ENCODE peak calls at places on chromosomes 13 and 19, in ten cellular contexts. One of them, this sample, is unnamed.

GRCh38 chr19:2602391-2603181 is 99.9 kb downstream of the GNG7 start:
- DNase-seq in aorta: peak
- DNase-seq in stimulated activated CD4-positive, alpha-beta T cell treated with anti-CD3 and anti-CD28 coated beads, TNF-alpha, amount 100 ng/mL, for 24 hours: no peak
- DNase-seq in neural progenitor cell: peak
- DNase-seq in dorsolateral prefrontal cortex: peak
- DNase-seq in iPS-NIHi11: peak
- DNase-seq in progenitor cell of endocrine pancreas: no peak
- DNase-seq in activated CD4-positive, alpha-beta T cell treated with anti-CD3 and anti-CD28 coated beads, Interleukin-2, amount 50 U/mL, for 24 hours: no peak
- DNase-seq in COR-L47: no peak
- DNase-seq in stimulated activated CD8-positive, alpha-beta memory T cell treated with anti-CD3 and anti-CD28 coated beads, Interleukin-15, amount 100 ng/mL, for 24 hours: no peak
- DNase-seq in this sample: peak

GRCh38 chr13:101536079-101536478 is 83.6 kb downstream of the ITGBL1 start:
- DNase-seq in aorta: no peak
- DNase-seq in stimulated activated CD4-positive, alpha-beta T cell treated with anti-CD3 and anti-CD28 coated beads, TNF-alpha, amount 100 ng/mL, for 24 hours: no peak
- DNase-seq in neural progenitor cell: no peak
- DNase-seq in dorsolateral prefrontal cortex: no peak
- DNase-seq in iPS-NIHi11: no peak
- DNase-seq in progenitor cell of endocrine pancreas: no peak
- DNase-seq in activated CD4-positive, alpha-beta T cell treated with anti-CD3 and anti-CD28 coated beads, Interleukin-2, amount 50 U/mL, for 24 hours: no peak
- DNase-seq in COR-L47: no peak
- DNase-seq in stimulated activated CD8-positive, alpha-beta memory T cell treated with anti-CD3 and anti-CD28 coated beads, Interleukin-15, amount 100 ng/mL, for 24 hours: no peak
- DNase-seq in this sample: no peak

GRCh38 chr19:7874080-7874856 is at the start of gene PRR36:
- DNase-seq in aorta: no peak
- DNase-seq in stimulated activated CD4-positive, alpha-beta T cell treated with anti-CD3 and anti-CD28 coated beads, TNF-alpha, amount 100 ng/mL, for 24 hours: no peak
- DNase-seq in neural progenitor cell: peak
- DNase-seq in dorsolateral prefrontal cortex: peak
- DNase-seq in iPS-NIHi11: peak
- DNase-seq in progenitor cell of endocrine pancreas: peak
- DNase-seq in activated CD4-positive, alpha-beta T cell treated with anti-CD3 and anti-CD28 coated beads, Interleukin-2, amount 50 U/mL, for 24 hours: no peak
- DNase-seq in COR-L47: peak
- DNase-seq in stimulated activated CD8-positive, alpha-beta memory T cell treated with anti-CD3 and anti-CD28 coated beads, Interleukin-15, amount 100 ng/mL, for 24 hours: no peak
- DNase-seq in this sample: no peak

GRCh38 chr13:113383089-113383488 is 19.2 kb upstream of the GRTP1 start:
- DNase-seq in aorta: no peak
- DNase-seq in stimulated activated CD4-positive, alpha-beta T cell treated with anti-CD3 and anti-CD28 coated beads, TNF-alpha, amount 100 ng/mL, for 24 hours: no peak
- DNase-seq in neural progenitor cell: no peak
- DNase-seq in dorsolateral prefrontal cortex: no peak
- DNase-seq in iPS-NIHi11: no peak
- DNase-seq in progenitor cell of endocrine pancreas: no peak
- DNase-seq in activated CD4-positive, alpha-beta T cell treated with anti-CD3 and anti-CD28 coated beads, Interleukin-2, amount 50 U/mL, for 24 hours: no peak
- DNase-seq in COR-L47: no peak
- DNase-seq in stimulated activated CD8-positive, alpha-beta memory T cell treated with anti-CD3 and anti-CD28 coated beads, Interleukin-15, amount 100 ng/mL, for 24 hours: no peak
- DNase-seq in this sample: no peak

GRCh38 chr19:19321143-19321577 is 531 bp downstream of the MAU2 start:
- DNase-seq in aorta: no peak
- DNase-seq in stimulated activated CD4-positive, alpha-beta T cell treated with anti-CD3 and anti-CD28 coated beads, TNF-alpha, amount 100 ng/mL, for 24 hours: no peak
- DNase-seq in neural progenitor cell: peak
- DNase-seq in dorsolateral prefrontal cortex: no peak
- DNase-seq in iPS-NIHi11: peak
- DNase-seq in progenitor cell of endocrine pancreas: peak
- DNase-seq in activated CD4-positive, alpha-beta T cell treated with anti-CD3 and anti-CD28 coated beads, Interleukin-2, amount 50 U/mL, for 24 hours: no peak
- DNase-seq in COR-L47: peak
- DNase-seq in stimulated activated CD8-positive, alpha-beta memory T cell treated with anti-CD3 and anti-CD28 coated beads, Interleukin-15, amount 100 ng/mL, for 24 hours: no peak
- DNase-seq in this sample: no peak

GRCh38 chr19:34232566-34233481 is 21.5 kb upstream of the GARRE1 start:
- DNase-seq in aorta: peak
- DNase-seq in stimulated activated CD4-positive, alpha-beta T cell treated with anti-CD3 and anti-CD28 coated beads, TNF-alpha, amount 100 ng/mL, for 24 hours: no peak
- DNase-seq in neural progenitor cell: no peak
- DNase-seq in dorsolateral prefrontal cortex: peak
- DNase-seq in iPS-NIHi11: no peak
- DNase-seq in progenitor cell of endocrine pancreas: no peak
- DNase-seq in activated CD4-positive, alpha-beta T cell treated with anti-CD3 and anti-CD28 coated beads, Interleukin-2, amount 50 U/mL, for 24 hours: no peak
- DNase-seq in COR-L47: no peak
- DNase-seq in stimulated activated CD8-positive, alpha-beta memory T cell treated with anti-CD3 and anti-CD28 coated beads, Interleukin-15, amount 100 ng/mL, for 24 hours: no peak
- DNase-seq in this sample: peak

GRCh38 chr19:39146686-39147450 is 21.3 kb downstream of the PAK4 start:
- DNase-seq in aorta: no peak
- DNase-seq in stimulated activated CD4-positive, alpha-beta T cell treated with anti-CD3 and anti-CD28 coated beads, TNF-alpha, amount 100 ng/mL, for 24 hours: no peak
- DNase-seq in neural progenitor cell: no peak
- DNase-seq in dorsolateral prefrontal cortex: no peak
- DNase-seq in iPS-NIHi11: no peak
- DNase-seq in progenitor cell of endocrine pancreas: no peak
- DNase-seq in activated CD4-positive, alpha-beta T cell treated with anti-CD3 and anti-CD28 coated beads, Interleukin-2, amount 50 U/mL, for 24 hours: no peak
- DNase-seq in COR-L47: no peak
- DNase-seq in stimulated activated CD8-positive, alpha-beta memory T cell treated with anti-CD3 and anti-CD28 coated beads, Interleukin-15, amount 100 ng/mL, for 24 hours: no peak
- DNase-seq in this sample: no peak

GRCh38 chr13:99265162-99265822 is 7.1 kb upstream of the GPR18 start:
- DNase-seq in aorta: no peak
- DNase-seq in stimulated activated CD4-positive, alpha-beta T cell treated with anti-CD3 and anti-CD28 coated beads, TNF-alpha, amount 100 ng/mL, for 24 hours: no peak
- DNase-seq in neural progenitor cell: no peak
- DNase-seq in dorsolateral prefrontal cortex: no peak
- DNase-seq in iPS-NIHi11: no peak
- DNase-seq in progenitor cell of endocrine pancreas: no peak
- DNase-seq in activated CD4-positive, alpha-beta T cell treated with anti-CD3 and anti-CD28 coated beads, Interleukin-2, amount 50 U/mL, for 24 hours: peak
- DNase-seq in COR-L47: no peak
- DNase-seq in stimulated activated CD8-positive, alpha-beta memory T cell treated with anti-CD3 and anti-CD28 coated beads, Interleukin-15, amount 100 ng/mL, for 24 hours: no peak
- DNase-seq in this sample: no peak

GRCh38 chr13:112483299-112483698 is 104.7 kb downstream of the TUBGCP3 start:
- DNase-seq in aorta: no peak
- DNase-seq in stimulated activated CD4-positive, alpha-beta T cell treated with anti-CD3 and anti-CD28 coated beads, TNF-alpha, amount 100 ng/mL, for 24 hours: no peak
- DNase-seq in neural progenitor cell: no peak
- DNase-seq in dorsolateral prefrontal cortex: no peak
- DNase-seq in iPS-NIHi11: no peak
- DNase-seq in progenitor cell of endocrine pancreas: no peak
- DNase-seq in activated CD4-positive, alpha-beta T cell treated with anti-CD3 and anti-CD28 coated beads, Interleukin-2, amount 50 U/mL, for 24 hours: no peak
- DNase-seq in COR-L47: no peak
- DNase-seq in stimulated activated CD8-positive, alpha-beta memory T cell treated with anti-CD3 and anti-CD28 coated beads, Interleukin-15, amount 100 ng/mL, for 24 hours: no peak
- DNase-seq in this sample: no peak

GRCh38 chr13:28434934-28435333 is 60.0 kb downstream of the FLT1 start:
- DNase-seq in aorta: no peak
- DNase-seq in stimulated activated CD4-positive, alpha-beta T cell treated with anti-CD3 and anti-CD28 coated beads, TNF-alpha, amount 100 ng/mL, for 24 hours: no peak
- DNase-seq in neural progenitor cell: no peak
- DNase-seq in dorsolateral prefrontal cortex: no peak
- DNase-seq in iPS-NIHi11: no peak
- DNase-seq in progenitor cell of endocrine pancreas: no peak
- DNase-seq in activated CD4-positive, alpha-beta T cell treated with anti-CD3 and anti-CD28 coated beads, Interleukin-2, amount 50 U/mL, for 24 hours: no peak
- DNase-seq in COR-L47: no peak
- DNase-seq in stimulated activated CD8-positive, alpha-beta memory T cell treated with anti-CD3 and anti-CD28 coated beads, Interleukin-15, amount 100 ng/mL, for 24 hours: no peak
- DNase-seq in this sample: no peak

GRCh38 chr13:48235100-48235813 is 2.3 kb downstream of the ITM2B start:
- DNase-seq in aorta: no peak
- DNase-seq in stimulated activated CD4-positive, alpha-beta T cell treated with anti-CD3 and anti-CD28 coated beads, TNF-alpha, amount 100 ng/mL, for 24 hours: no peak
- DNase-seq in neural progenitor cell: peak
- DNase-seq in dorsolateral prefrontal cortex: peak
- DNase-seq in iPS-NIHi11: peak
- DNase-seq in progenitor cell of endocrine pancreas: no peak
- DNase-seq in activated CD4-positive, alpha-beta T cell treated with anti-CD3 and anti-CD28 coated beads, Interleukin-2, amount 50 U/mL, for 24 hours: no peak
- DNase-seq in COR-L47: peak
- DNase-seq in stimulated activated CD8-positive, alpha-beta memory T cell treated with anti-CD3 and anti-CD28 coated beads, Interleukin-15, amount 100 ng/mL, for 24 hours: no peak
- DNase-seq in this sample: no peak

GRCh38 chr13:79548886-79549285 is 67.9 kb downstream of the NDFIP2 start:
- DNase-seq in aorta: no peak
- DNase-seq in stimulated activated CD4-positive, alpha-beta T cell treated with anti-CD3 and anti-CD28 coated beads, TNF-alpha, amount 100 ng/mL, for 24 hours: no peak
- DNase-seq in neural progenitor cell: no peak
- DNase-seq in dorsolateral prefrontal cortex: no peak
- DNase-seq in iPS-NIHi11: no peak
- DNase-seq in progenitor cell of endocrine pancreas: no peak
- DNase-seq in activated CD4-positive, alpha-beta T cell treated with anti-CD3 and anti-CD28 coated beads, Interleukin-2, amount 50 U/mL, for 24 hours: no peak
- DNase-seq in COR-L47: no peak
- DNase-seq in stimulated activated CD8-positive, alpha-beta memory T cell treated with anti-CD3 and anti-CD28 coated beads, Interleukin-15, amount 100 ng/mL, for 24 hours: no peak
- DNase-seq in this sample: no peak

GRCh38 chr13:31797154-31797775 is 57.9 kb downstream of the RXFP2 start:
- DNase-seq in aorta: no peak
- DNase-seq in stimulated activated CD4-positive, alpha-beta T cell treated with anti-CD3 and anti-CD28 coated beads, TNF-alpha, amount 100 ng/mL, for 24 hours: no peak
- DNase-seq in neural progenitor cell: peak
- DNase-seq in dorsolateral prefrontal cortex: no peak
- DNase-seq in iPS-NIHi11: peak
- DNase-seq in progenitor cell of endocrine pancreas: no peak
- DNase-seq in activated CD4-positive, alpha-beta T cell treated with anti-CD3 and anti-CD28 coated beads, Interleukin-2, amount 50 U/mL, for 24 hours: no peak
- DNase-seq in COR-L47: peak
- DNase-seq in stimulated activated CD8-positive, alpha-beta memory T cell treated with anti-CD3 and anti-CD28 coated beads, Interleukin-15, amount 100 ng/mL, for 24 hours: no peak
- DNase-seq in this sample: no peak

GRCh38 chr19:35098413-35099049 is 17.1 kb upstream of the FXYD3 start:
- DNase-seq in aorta: no peak
- DNase-seq in stimulated activated CD4-positive, alpha-beta T cell treated with anti-CD3 and anti-CD28 coated beads, TNF-alpha, amount 100 ng/mL, for 24 hours: no peak
- DNase-seq in neural progenitor cell: no peak
- DNase-seq in dorsolateral prefrontal cortex: peak
- DNase-seq in iPS-NIHi11: no peak
- DNase-seq in progenitor cell of endocrine pancreas: no peak
- DNase-seq in activated CD4-positive, alpha-beta T cell treated with anti-CD3 and anti-CD28 coated beads, Interleukin-2, amount 50 U/mL, for 24 hours: no peak
- DNase-seq in COR-L47: no peak
- DNase-seq in stimulated activated CD8-positive, alpha-beta memory T cell treated with anti-CD3 and anti-CD28 coated beads, Interleukin-15, amount 100 ng/mL, for 24 hours: no peak
- DNase-seq in this sample: no peak

GRCh38 chr13:75787249-75787940 is 151.3 kb downstream of the LMO7 start:
- DNase-seq in aorta: no peak
- DNase-seq in stimulated activated CD4-positive, alpha-beta T cell treated with anti-CD3 and anti-CD28 coated beads, TNF-alpha, amount 100 ng/mL, for 24 hours: no peak
- DNase-seq in neural progenitor cell: no peak
- DNase-seq in dorsolateral prefrontal cortex: no peak
- DNase-seq in iPS-NIHi11: no peak
- DNase-seq in progenitor cell of endocrine pancreas: no peak
- DNase-seq in activated CD4-positive, alpha-beta T cell treated with anti-CD3 and anti-CD28 coated beads, Interleukin-2, amount 50 U/mL, for 24 hours: no peak
- DNase-seq in COR-L47: no peak
- DNase-seq in stimulated activated CD8-positive, alpha-beta memory T cell treated with anti-CD3 and anti-CD28 coated beads, Interleukin-15, amount 100 ng/mL, for 24 hours: no peak
- DNase-seq in this sample: no peak

GRCh38 chr19:51097166-51097736 is 11.0 kb downstream of the CTU1 start:
- DNase-seq in aorta: peak
- DNase-seq in stimulated activated CD4-positive, alpha-beta T cell treated with anti-CD3 and anti-CD28 coated beads, TNF-alpha, amount 100 ng/mL, for 24 hours: peak
- DNase-seq in neural progenitor cell: peak
- DNase-seq in dorsolateral prefrontal cortex: peak
- DNase-seq in iPS-NIHi11: peak
- DNase-seq in progenitor cell of endocrine pancreas: peak
- DNase-seq in activated CD4-positive, alpha-beta T cell treated with anti-CD3 and anti-CD28 coated beads, Interleukin-2, amount 50 U/mL, for 24 hours: peak
- DNase-seq in COR-L47: peak
- DNase-seq in stimulated activated CD8-positive, alpha-beta memory T cell treated with anti-CD3 and anti-CD28 coated beads, Interleukin-15, amount 100 ng/mL, for 24 hours: peak
- DNase-seq in this sample: peak

GRCh38 chr13:47859129-47859528 is 141.9 kb downstream of the SUCLA2 start:
- DNase-seq in aorta: no peak
- DNase-seq in stimulated activated CD4-positive, alpha-beta T cell treated with anti-CD3 and anti-CD28 coated beads, TNF-alpha, amount 100 ng/mL, for 24 hours: no peak
- DNase-seq in neural progenitor cell: no peak
- DNase-seq in dorsolateral prefrontal cortex: no peak
- DNase-seq in iPS-NIHi11: no peak
- DNase-seq in progenitor cell of endocrine pancreas: no peak
- DNase-seq in activated CD4-positive, alpha-beta T cell treated with anti-CD3 and anti-CD28 coated beads, Interleukin-2, amount 50 U/mL, for 24 hours: no peak
- DNase-seq in COR-L47: no peak
- DNase-seq in stimulated activated CD8-positive, alpha-beta memory T cell treated with anti-CD3 and anti-CD28 coated beads, Interleukin-15, amount 100 ng/mL, for 24 hours: no peak
- DNase-seq in this sample: no peak

GRCh38 chr13:98856983-98857382 is 104.5 kb upstream of the SLC15A1 start:
- DNase-seq in aorta: no peak
- DNase-seq in stimulated activated CD4-positive, alpha-beta T cell treated with anti-CD3 and anti-CD28 coated beads, TNF-alpha, amount 100 ng/mL, for 24 hours: no peak
- DNase-seq in neural progenitor cell: no peak
- DNase-seq in dorsolateral prefrontal cortex: peak
- DNase-seq in iPS-NIHi11: no peak
- DNase-seq in progenitor cell of endocrine pancreas: no peak
- DNase-seq in activated CD4-positive, alpha-beta T cell treated with anti-CD3 and anti-CD28 coated beads, Interleukin-2, amount 50 U/mL, for 24 hours: no peak
- DNase-seq in COR-L47: no peak
- DNase-seq in stimulated activated CD8-positive, alpha-beta memory T cell treated with anti-CD3 and anti-CD28 coated beads, Interleukin-15, amount 100 ng/mL, for 24 hours: no peak
- DNase-seq in this sample: no peak

GRCh38 chr19:22733691-22734090 is 50.3 kb downstream of the ZNF99 start:
- DNase-seq in aorta: no peak
- DNase-seq in stimulated activated CD4-positive, alpha-beta T cell treated with anti-CD3 and anti-CD28 coated beads, TNF-alpha, amount 100 ng/mL, for 24 hours: no peak
- DNase-seq in neural progenitor cell: no peak
- DNase-seq in dorsolateral prefrontal cortex: no peak
- DNase-seq in iPS-NIHi11: no peak
- DNase-seq in progenitor cell of endocrine pancreas: no peak
- DNase-seq in activated CD4-positive, alpha-beta T cell treated with anti-CD3 and anti-CD28 coated beads, Interleukin-2, amount 50 U/mL, for 24 hours: no peak
- DNase-seq in COR-L47: no peak
- DNase-seq in stimulated activated CD8-positive, alpha-beta memory T cell treated with anti-CD3 and anti-CD28 coated beads, Interleukin-15, amount 100 ng/mL, for 24 hours: no peak
- DNase-seq in this sample: no peak

GRCh38 chr13:109093988-109094387 is 464.6 kb downstream of the MYO16 start:
- DNase-seq in aorta: no peak
- DNase-seq in stimulated activated CD4-positive, alpha-beta T cell treated with anti-CD3 and anti-CD28 coated beads, TNF-alpha, amount 100 ng/mL, for 24 hours: no peak
- DNase-seq in neural progenitor cell: no peak
- DNase-seq in dorsolateral prefrontal cortex: no peak
- DNase-seq in iPS-NIHi11: no peak
- DNase-seq in progenitor cell of endocrine pancreas: no peak
- DNase-seq in activated CD4-positive, alpha-beta T cell treated with anti-CD3 and anti-CD28 coated beads, Interleukin-2, amount 50 U/mL, for 24 hours: no peak
- DNase-seq in COR-L47: no peak
- DNase-seq in stimulated activated CD8-positive, alpha-beta memory T cell treated with anti-CD3 and anti-CD28 coated beads, Interleukin-15, amount 100 ng/mL, for 24 hours: no peak
- DNase-seq in this sample: no peak

GRCh38 chr13:31301119-31301518 is 101.3 kb downstream of the B3GLCT start:
- DNase-seq in aorta: no peak
- DNase-seq in stimulated activated CD4-positive, alpha-beta T cell treated with anti-CD3 and anti-CD28 coated beads, TNF-alpha, amount 100 ng/mL, for 24 hours: no peak
- DNase-seq in neural progenitor cell: no peak
- DNase-seq in dorsolateral prefrontal cortex: no peak
- DNase-seq in iPS-NIHi11: no peak
- DNase-seq in progenitor cell of endocrine pancreas: no peak
- DNase-seq in activated CD4-positive, alpha-beta T cell treated with anti-CD3 and anti-CD28 coated beads, Interleukin-2, amount 50 U/mL, for 24 hours: no peak
- DNase-seq in COR-L47: no peak
- DNase-seq in stimulated activated CD8-positive, alpha-beta memory T cell treated with anti-CD3 and anti-CD28 coated beads, Interleukin-15, amount 100 ng/mL, for 24 hours: no peak
- DNase-seq in this sample: no peak

GRCh38 chr19:51689751-51690358 is 3.3 kb upstream of the SPACA6 start:
- DNase-seq in aorta: peak
- DNase-seq in stimulated activated CD4-positive, alpha-beta T cell treated with anti-CD3 and anti-CD28 coated beads, TNF-alpha, amount 100 ng/mL, for 24 hours: no peak
- DNase-seq in neural progenitor cell: peak
- DNase-seq in dorsolateral prefrontal cortex: peak
- DNase-seq in iPS-NIHi11: peak
- DNase-seq in progenitor cell of endocrine pancreas: peak
- DNase-seq in activated CD4-positive, alpha-beta T cell treated with anti-CD3 and anti-CD28 coated beads, Interleukin-2, amount 50 U/mL, for 24 hours: no peak
- DNase-seq in COR-L47: no peak
- DNase-seq in stimulated activated CD8-positive, alpha-beta memory T cell treated with anti-CD3 and anti-CD28 coated beads, Interleukin-15, amount 100 ng/mL, for 24 hours: no peak
- DNase-seq in this sample: peak

GRCh38 chr13:42466123-42466522 is 107.8 kb upstream of the TNFSF11 start:
- DNase-seq in aorta: no peak
- DNase-seq in stimulated activated CD4-positive, alpha-beta T cell treated with anti-CD3 and anti-CD28 coated beads, TNF-alpha, amount 100 ng/mL, for 24 hours: no peak
- DNase-seq in neural progenitor cell: no peak
- DNase-seq in dorsolateral prefrontal cortex: no peak
- DNase-seq in iPS-NIHi11: no peak
- DNase-seq in progenitor cell of endocrine pancreas: no peak
- DNase-seq in activated CD4-positive, alpha-beta T cell treated with anti-CD3 and anti-CD28 coated beads, Interleukin-2, amount 50 U/mL, for 24 hours: no peak
- DNase-seq in COR-L47: no peak
- DNase-seq in stimulated activated CD8-positive, alpha-beta memory T cell treated with anti-CD3 and anti-CD28 coated beads, Interleukin-15, amount 100 ng/mL, for 24 hours: no peak
- DNase-seq in this sample: no peak

GRCh38 chr13:42893346-42893745 is 98.7 kb downstream of the EPSTI1 start:
- DNase-seq in aorta: no peak
- DNase-seq in stimulated activated CD4-positive, alpha-beta T cell treated with anti-CD3 and anti-CD28 coated beads, TNF-alpha, amount 100 ng/mL, for 24 hours: no peak
- DNase-seq in neural progenitor cell: no peak
- DNase-seq in dorsolateral prefrontal cortex: no peak
- DNase-seq in iPS-NIHi11: no peak
- DNase-seq in progenitor cell of endocrine pancreas: no peak
- DNase-seq in activated CD4-positive, alpha-beta T cell treated with anti-CD3 and anti-CD28 coated beads, Interleukin-2, amount 50 U/mL, for 24 hours: no peak
- DNase-seq in COR-L47: no peak
- DNase-seq in stimulated activated CD8-positive, alpha-beta memory T cell treated with anti-CD3 and anti-CD28 coated beads, Interleukin-15, amount 100 ng/mL, for 24 hours: no peak
- DNase-seq in this sample: no peak

GRCh38 chr19:10069046-10069445 is 17.1 kb upstream of the SHFL start:
- DNase-seq in aorta: no peak
- DNase-seq in stimulated activated CD4-positive, alpha-beta T cell treated with anti-CD3 and anti-CD28 coated beads, TNF-alpha, amount 100 ng/mL, for 24 hours: no peak
- DNase-seq in neural progenitor cell: no peak
- DNase-seq in dorsolateral prefrontal cortex: no peak
- DNase-seq in iPS-NIHi11: no peak
- DNase-seq in progenitor cell of endocrine pancreas: no peak
- DNase-seq in activated CD4-positive, alpha-beta T cell treated with anti-CD3 and anti-CD28 coated beads, Interleukin-2, amount 50 U/mL, for 24 hours: no peak
- DNase-seq in COR-L47: no peak
- DNase-seq in stimulated activated CD8-positive, alpha-beta memory T cell treated with anti-CD3 and anti-CD28 coated beads, Interleukin-15, amount 100 ng/mL, for 24 hours: no peak
- DNase-seq in this sample: no peak